ENCODE peak calls at places on chromosomes 11 and 22, in five cellular contexts. E, M, H, P and N are unnamed samples.

GRCh38 chr11:74018331-74019005 is 9.6 kb upstream of the UCP3 start:
- DNase-seq in E (peak), M (peak), H (no peak), P (peak), N (peak)

GRCh38 chr22:30647536-30647935 is 12.0 kb downstream of the SLC35E4 start:
- DNase-seq in E (no peak), M (no peak), P (no peak), H (no peak), N (no peak)

GRCh38 chr11:1017269-1018005 is 19.1 kb downstream of the MUC6 start:
- DNase-seq in E (no peak), M (no peak), H (no peak), P (no peak), N (no peak)

GRCh38 chr22:40247976-40248375 is 70.3 kb downstream of the TNRC6B start:
- DNase-seq in P (no peak), H (no peak), M (no peak), E (no peak), N (no peak)

GRCh38 chr11:335779-336665 is 15.4 kb upstream of the IFITM3 start:
- DNase-seq in E (no peak), P (no peak), H (no peak), M (no peak), N (no peak)

GRCh38 chr11:69166186-69167115 is 10.7 kb downstream of the SMIM38 start:
- DNase-seq in M (no peak), P (peak), H (no peak), E (peak), N (no peak)

GRCh38 chr11:123143921-123144320 is 51.1 kb downstream of the CLMP start:
- DNase-seq in E (no peak), P (no peak), H (no peak), M (no peak), N (no peak)

GRCh38 chr11:7418916-7419315 is 66.4 kb upstream of the OLFML1 start:
- DNase-seq in H (no peak), E (no peak), M (no peak), P (no peak), N (no peak)

GRCh38 chr22:25368271-25368670 is 148.8 kb downstream of the CRYBB2 start:
- DNase-seq in H (no peak), E (no peak), M (no peak), P (no peak), N (no peak)

GRCh38 chr11:114273071-114273470 is 23.1 kb upstream of the NNMT start:
- DNase-seq in E (no peak), H (no peak), P (no peak), M (no peak), N (no peak)

GRCh38 chr11:46238967-46239800 is 38.3 kb upstream of the CREB3L1 start:
- DNase-seq in E (peak), H (peak), P (peak), M (peak), N (peak)
- TF ChIP-seq CTCF in E (peak), H (peak), P (peak), M (peak), N (peak)

GRCh38 chr11:121265586-121265985 is 27.0 kb upstream of the SC5D start:
- DNase-seq in M (no peak), E (no peak), P (no peak), H (no peak), N (no peak)
- TF ChIP-seq CTCF in M (no peak), E (no peak), P (no peak), H (no peak), N (no peak)

DNA sequence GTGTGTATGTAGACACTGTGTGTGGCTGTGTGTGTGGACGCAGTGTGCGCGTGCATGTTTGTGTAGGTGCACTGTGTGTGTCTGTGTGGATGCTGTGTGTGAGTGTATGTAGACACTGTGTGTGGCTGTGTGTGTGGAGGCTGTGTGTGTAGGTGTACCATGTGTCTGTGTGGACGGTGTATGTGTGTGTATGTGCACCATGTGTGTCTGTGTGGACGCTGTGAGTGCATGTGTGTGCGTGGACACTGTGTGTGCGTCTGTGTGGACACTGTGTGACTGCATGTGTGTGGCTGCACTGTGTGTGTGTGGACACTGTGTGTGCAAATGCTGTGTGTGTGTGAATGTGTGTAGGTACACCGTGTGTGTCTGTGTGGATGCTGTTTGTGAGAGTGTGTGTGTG is 10.3 kb downstream of the TRPM5 start:
- DNase-seq in H (no peak), M (no peak), P (no peak), E (no peak), N (no peak)
- TF ChIP-seq CTCF in H (no peak), M (no peak), P (no peak), E (no peak), N (no peak)

DNA sequence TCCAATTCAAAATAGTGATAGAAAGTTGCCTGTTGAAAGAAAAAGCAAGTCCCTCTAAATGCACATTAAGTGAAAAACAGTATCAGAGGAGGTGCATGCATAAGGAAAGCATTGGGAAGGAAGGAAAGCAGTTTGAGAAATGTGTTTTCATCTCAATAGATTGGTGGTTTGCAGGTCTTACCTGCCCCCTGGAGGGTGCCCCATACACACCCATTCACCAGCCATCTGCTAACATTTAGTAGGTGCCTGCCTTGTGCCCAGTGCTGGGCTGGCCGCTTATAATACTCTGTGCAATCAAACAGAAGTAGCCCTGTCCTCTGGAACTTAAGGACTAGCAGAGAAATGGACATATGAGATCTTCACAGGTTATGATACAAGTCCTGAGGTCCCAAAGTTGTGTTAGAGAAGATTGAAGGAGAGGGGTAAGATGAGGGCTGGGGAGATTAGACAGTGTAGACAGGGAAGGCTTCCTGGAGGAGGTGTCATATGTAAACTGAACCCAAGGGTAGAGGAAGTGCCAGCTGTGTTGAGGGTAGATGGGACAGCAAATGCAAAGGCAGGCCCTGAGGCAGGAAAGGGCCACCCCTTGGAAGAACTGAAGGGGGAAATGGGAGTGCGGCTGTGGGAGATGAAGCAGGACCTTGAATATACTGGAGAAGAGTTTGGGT is 184.2 kb downstream of the MN1 start:
- DNase-seq in M (no peak), H (no peak), E (no peak), P (no peak), N (no peak)
- TF ChIP-seq CTCF in M (no peak), H (peak), E (no peak), P (no peak), N (no peak)

GRCh38 chr22:47168441-47168840 is 406.0 kb downstream of the TBC1D22A start:
- DNase-seq in M (no peak), H (no peak), P (no peak), E (peak), N (peak)

GRCh38 chr22:47171441-47172221 is 409.2 kb downstream of the TBC1D22A start:
- DNase-seq in E (peak), H (no peak), P (no peak), M (no peak), N (peak)

GRCh38 chr22:47169801-47170140 is 407.3 kb downstream of the TBC1D22A start:
- DNase-seq in P (no peak), E (peak), H (no peak), M (no peak), N (peak)

GRCh38 chr22:47167056-47167455 is 404.6 kb downstream of the TBC1D22A start:
- DNase-seq in H (no peak), M (no peak), E (no peak), P (no peak), N (peak)

GRCh38 chr22:47168900-47169800 is 406.7 kb downstream of the TBC1D22A start:
- DNase-seq in M (no peak), H (no peak), E (peak), P (no peak), N (peak)
- TF ChIP-seq CTCF in M (no peak), H (no peak), E (no peak), P (peak), N (peak)

GRCh38 chr11:63907063-63907462 is 9.9 kb downstream of the RCOR2 start:
- DNase-seq in E (no peak), P (no peak), M (no peak), H (no peak), N (no peak)

GRCh38 chr11:63906087-63906486 is 10.9 kb downstream of the RCOR2 start:
- DNase-seq in H (no peak), M (no peak), E (no peak), P (no peak), N (no peak)

GRCh38 chr11:63905179-63905578 is 11.8 kb downstream of the RCOR2 start:
- DNase-seq in E (no peak), H (no peak), M (no peak), P (no peak), N (no peak)

GRCh38 chr11:63907808-63908530 is 9.0 kb downstream of the RCOR2 start:
- DNase-seq in H (no peak), E (no peak), M (no peak), P (no peak), N (no peak)

GRCh38 chr11:63906585-63906984 is 10.4 kb downstream of the RCOR2 start:
- DNase-seq in P (no peak), H (no peak), E (no peak), M (no peak), N (no peak)
- TF ChIP-seq CTCF in P (no peak), H (peak), E (peak), M (no peak), N (peak)

GRCh38 chr11:36258730-36259360 is 30.4 kb downstream of the COMMD9 start:
- DNase-seq in P (peak), M (no peak), E (peak), H (peak), N (peak)
- TF ChIP-seq CTCF in P (peak), M (peak), E (peak), H (peak), N (peak)